ENCODE peak calls at places on chromosome 10, in seven cellular contexts. M is HCT116, U is vagina, G is breast epithelium, S is prostate gland, L is sigmoid colon, E is transverse colon. R is an unnamed sample.

GRCh38 chr10:13074562-13075451 is 25.2 kb upstream of the OPTN start:
- DNase-seq in L (peak), E (peak), M (peak), S (peak), U (no peak), G (peak), R (no peak)

GRCh38 chr10:25615926-25616325 is 318.1 kb upstream of the MYO3A start:
- DNase-seq in L (no peak), U (no peak), G (no peak), M (no peak), E (no peak), S (no peak), R (no peak)

GRCh38 chr10:88095291-88095721 is 231.9 kb downstream of the PTEN start:
- DNase-seq in U (no peak), L (no peak), S (peak), G (no peak), M (no peak), E (no peak), R (no peak)

GRCh38 chr10:35505241-35505873 is 99.8 kb upstream of the GJD4 start:
- DNase-seq in S (no peak), E (no peak), L (no peak), U (no peak), M (no peak), G (no peak), R (no peak)

GRCh38 chr10:69328346-69328687 is 50.0 kb downstream of the HK1 start:
- DNase-seq in E (no peak), S (no peak), G (no peak), L (no peak), M (no peak), U (no peak), R (no peak)

GRCh38 chr10:33335800-33336605 is 1.5 kb upstream of the NRP1 start:
- DNase-seq in S (peak), U (no peak), L (peak), E (peak), M (no peak), G (peak), R (peak)

GRCh38 chr10:116049158-116049557 is 223.8 kb downstream of the GFRA1 start:
- DNase-seq in G (no peak), E (no peak), S (no peak), M (no peak), L (no peak), U (no peak), R (no peak)

GRCh38 chr10:42652860-42653259 is 14.5 kb upstream of the ZNF33B start:
- DNase-seq in U (no peak), S (no peak), G (no peak), E (no peak), M (no peak), L (no peak), R (no peak)

GRCh38 chr10:106987362-106987761 is 177.1 kb downstream of the SORCS1 start:
- DNase-seq in M (no peak), S (no peak), L (no peak), E (no peak), G (no peak), U (no peak), R (no peak)

GRCh38 chr10:49310901-49311561 is 12.1 kb downstream of the C10orf71 start:
- DNase-seq in L (no peak), S (no peak), U (no peak), M (no peak), E (no peak), G (no peak), R (no peak)

GRCh38 chr10:86878973-86879781 is 78.2 kb downstream of the MMRN2 start:
- DNase-seq in G (no peak), M (no peak), U (no peak), S (no peak), E (no peak), L (no peak), R (no peak)

GRCh38 chr10:68348265-68348741 is 15.6 kb upstream of the PBLD start:
- DNase-seq in L (no peak), G (no peak), S (no peak), M (peak), E (peak), U (no peak), R (no peak)

GRCh38 chr10:16867556-16867955 is 50.3 kb upstream of the RSU1 start:
- DNase-seq in E (no peak), U (no peak), S (no peak), G (no peak), M (peak), L (no peak), R (no peak)

GRCh38 chr10:5944389-5945202 is 32.7 kb downstream of the IL15RA start:
- DNase-seq in E (peak), U (peak), M (peak), G (peak), L (peak), S (peak), R (peak)

GRCh38 chr10:110739811-110740271 is 95.7 kb downstream of the RBM20 start:
- DNase-seq in S (no peak), L (no peak), U (peak), G (peak), M (peak), E (no peak), R (no peak)

GRCh38 chr10:62748386-62748785 is 56.1 kb upstream of the ADO start:
- DNase-seq in U (no peak), E (no peak), M (no peak), L (no peak), S (no peak), G (no peak), R (no peak)

GRCh38 chr10:70358446-70358845 is 24.0 kb downstream of the LRRC20 start:
- DNase-seq in S (no peak), M (no peak), E (no peak), U (no peak), L (no peak), G (no peak), R (no peak)

GRCh38 chr10:79102056-79102874 is 33.5 kb downstream of the ZMIZ1 start:
- DNase-seq in G (peak), M (no peak), E (peak), U (no peak), S (peak), L (peak), R (no peak)

DNA sequence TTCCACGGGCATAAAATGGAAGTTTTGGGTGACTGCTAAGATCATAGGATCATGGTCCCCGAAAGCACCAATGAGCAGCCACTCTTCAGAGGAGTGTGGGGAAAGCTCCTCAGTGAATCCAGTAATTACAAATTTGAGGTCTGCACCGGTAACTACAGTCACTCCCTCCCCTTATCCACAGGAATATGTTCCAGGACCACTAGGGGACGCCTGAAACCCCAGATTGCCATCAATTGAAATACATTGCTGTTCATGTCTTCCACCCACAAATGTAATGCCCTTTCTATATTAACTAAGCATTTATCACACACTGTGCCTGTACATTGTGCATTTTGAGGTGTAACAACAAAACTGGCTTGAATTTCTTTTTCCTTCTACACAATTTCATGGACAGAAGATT is 447.9 kb upstream of the PFKP start:
- DNase-seq in E (no peak), U (no peak), S (no peak), L (no peak), M (no peak), G (no peak), R (no peak)
- TF ChIP-seq CTCF in E (no peak), U (no peak), S (no peak), L (no peak), M (no peak), G (no peak), R (no peak)

GRCh38 chr10:122007415-122007814 is 18.5 kb downstream of the TACC2 start:
- DNase-seq in L (no peak), U (no peak), M (no peak), E (no peak), S (no peak), G (no peak), R (no peak)

GRCh38 chr10:122013311-122013780 is 24.4 kb downstream of the TACC2 start:
- DNase-seq in L (no peak), G (no peak), U (no peak), S (no peak), E (no peak), M (no peak), R (no peak)

GRCh38 chr10:122010405-122011050 is 21.6 kb downstream of the TACC2 start:
- DNase-seq in S (no peak), M (no peak), L (no peak), E (no peak), U (no peak), G (no peak), R (no peak)

GRCh38 chr10:122014652-122015248 is 25.8 kb downstream of the TACC2 start:
- DNase-seq in S (peak), U (no peak), M (no peak), G (no peak), E (peak), L (no peak), R (no peak)

GRCh38 chr10:122012731-122013130 is 23.8 kb downstream of the TACC2 start:
- DNase-seq in G (no peak), S (no peak), M (no peak), U (no peak), L (no peak), E (no peak), R (no peak)
- TF ChIP-seq POLR2AphosphoS5 in G (no peak), S (no peak), M (no peak), U (no peak), L (no peak), E (no peak), R (no peak)

DNA sequence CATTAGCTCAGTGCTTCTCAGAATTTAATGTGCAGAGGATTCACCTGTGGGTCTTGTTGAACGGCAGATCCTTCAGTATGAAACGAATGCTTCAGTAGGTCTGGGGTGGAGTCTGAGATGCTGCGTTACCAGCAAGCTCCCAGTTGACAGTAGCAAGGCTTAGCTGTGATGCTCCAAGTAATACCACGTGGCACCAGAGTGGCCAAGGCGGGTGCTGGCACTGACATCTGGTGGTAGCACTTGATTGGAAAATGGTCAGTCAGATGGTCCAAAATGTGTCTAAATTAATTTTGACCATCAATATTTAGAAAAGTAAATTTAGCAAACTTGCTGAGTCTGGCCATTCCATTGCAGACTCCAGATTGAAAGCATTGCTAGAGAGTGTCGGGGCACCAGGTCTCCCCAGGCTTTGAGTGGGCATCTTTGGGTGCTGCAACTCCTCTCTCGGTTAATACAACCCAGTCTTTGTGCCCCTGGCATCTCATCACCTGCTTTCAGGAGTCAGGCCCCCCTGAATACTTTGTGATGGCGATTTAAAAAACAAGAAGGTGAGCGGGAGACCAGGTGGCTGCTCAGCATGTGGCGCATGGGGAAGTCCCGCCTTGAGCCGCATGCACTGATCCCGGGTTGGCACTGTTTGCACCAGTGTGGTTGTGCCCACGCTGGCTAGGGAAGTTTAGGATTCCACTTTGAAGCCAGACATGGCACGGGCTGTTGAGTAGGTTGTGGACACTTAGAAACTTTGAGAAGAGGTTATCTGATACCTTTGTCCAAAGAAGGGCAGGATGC is 130.0 kb downstream of the NT5C2 start:
- DNase-seq in E (no peak), U (no peak), G (no peak), L (no peak), M (no peak), S (no peak), R (no peak)
- TF ChIP-seq CTCF in E (no peak), U (no peak), G (no peak), L (no peak), M (peak), S (peak), R (no peak)

GRCh38 chr10:1309969-1310789 is 254.0 kb downstream of the WDR37 start:
- DNase-seq in G (no peak), S (no peak), L (no peak), U (no peak), M (no peak), E (no peak), R (peak)
- TF ChIP-seq POLR2AphosphoS5 in G (no peak), S (no peak), L (no peak), U (no peak), M (no peak), E (no peak), R (no peak)

DNA sequence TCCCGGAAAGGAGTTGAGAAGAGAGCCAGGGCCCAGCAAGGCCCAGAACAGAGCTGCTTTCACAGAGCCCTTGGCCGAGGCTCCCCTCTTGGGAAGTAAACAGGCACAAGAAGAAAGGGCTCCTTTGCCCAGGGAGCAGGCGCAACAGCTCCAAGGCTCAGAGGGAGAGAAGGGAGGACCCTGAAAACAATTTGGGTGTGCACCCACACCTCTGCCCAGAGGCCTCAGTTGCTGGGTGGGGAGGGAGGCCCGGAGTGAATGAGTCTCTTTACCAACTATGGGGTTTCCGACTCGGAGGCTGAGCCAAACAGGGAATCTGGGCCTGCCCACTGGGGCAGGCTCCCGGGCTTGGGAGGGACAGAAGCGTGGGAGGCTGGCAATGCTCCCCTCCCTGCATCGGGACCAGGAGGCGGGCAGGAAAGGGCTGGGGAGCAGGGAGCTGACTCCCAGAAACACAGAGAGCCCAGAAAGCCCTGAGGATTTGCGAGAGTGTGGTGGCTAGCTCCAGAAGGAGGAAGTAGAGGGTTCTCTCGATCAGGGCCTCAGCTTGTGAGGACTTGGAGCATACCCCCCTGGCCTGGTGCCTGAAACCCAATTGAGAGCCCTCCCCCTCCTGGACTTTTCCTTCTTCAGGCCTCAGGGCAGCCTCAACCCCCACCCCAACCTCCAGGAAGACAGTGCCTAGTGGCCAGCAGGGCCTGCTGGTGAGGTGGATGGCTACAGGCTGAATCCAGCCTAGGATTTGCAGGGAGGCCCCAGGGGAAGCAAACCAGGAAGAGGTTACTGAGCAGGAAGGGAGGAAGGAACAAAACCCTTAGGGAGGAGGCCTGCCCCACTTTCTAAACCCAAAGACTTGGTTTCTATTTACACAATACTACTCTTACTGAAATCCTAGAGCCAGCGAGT is 6.2 kb downstream of the C10orf105 start:
- DNase-seq in G (peak), E (peak), M (no peak), L (peak), S (peak), U (peak), R (peak)
- TF ChIP-seq CTCF in G (peak), E (no peak), M (no peak), L (no peak), S (peak), U (no peak), R (peak)

GRCh38 chr10:80498039-80498832 is 39.5 kb upstream of the SH2D4B start:
- DNase-seq in L (no peak), S (no peak), E (no peak), M (no peak), G (no peak), U (no peak), R (no peak)

GRCh38 chr10:80496555-80497172 is 41.0 kb upstream of the SH2D4B start:
- DNase-seq in E (no peak), L (no peak), G (no peak), M (no peak), U (no peak), S (no peak), R (no peak)

GRCh38 chr10:80498833-80499671 is 38.6 kb upstream of the SH2D4B start:
- DNase-seq in E (peak), U (peak), M (peak), L (peak), G (peak), S (peak), R (peak)

GRCh38 chr10:80500572-80501380 is 36.9 kb upstream of the SH2D4B start:
- DNase-seq in L (no peak), U (no peak), S (no peak), M (no peak), G (no peak), E (no peak), R (no peak)

GRCh38 chr10:80497187-80498038 is 40.3 kb upstream of the SH2D4B start:
- DNase-seq in E (peak), U (no peak), M (no peak), G (no peak), S (no peak), L (peak), R (peak)
- TF ChIP-seq POLR2AphosphoS5 in E (no peak), U (no peak), M (no peak), G (peak), S (peak), L (peak), R (no peak)

DNA sequence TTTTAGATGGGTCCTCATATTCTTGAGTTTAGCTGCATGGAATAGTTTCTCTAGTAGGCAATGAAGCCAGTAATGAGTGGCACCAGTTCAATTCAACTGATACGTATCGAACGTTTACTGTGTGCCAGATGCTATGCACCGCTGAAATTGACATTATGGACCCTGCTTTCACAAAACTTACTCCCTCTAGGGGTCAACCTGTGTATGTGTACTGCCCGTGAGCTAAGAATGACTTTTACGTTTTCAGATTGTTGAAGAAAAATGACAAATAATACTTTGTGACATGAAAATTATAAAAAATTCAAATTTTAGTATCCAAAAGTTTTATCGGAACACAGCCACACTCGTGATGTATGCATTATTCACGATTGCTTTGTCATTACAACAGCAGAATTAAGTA is 95.5 kb downstream of the ZMYND11 start:
- DNase-seq in U (no peak), G (no peak), S (no peak), M (peak), E (no peak), L (no peak), R (no peak)
- TF ChIP-seq CTCF in U (no peak), G (no peak), S (no peak), M (peak), E (peak), L (peak), R (no peak)

GRCh38 chr10:82668266-82668665 is 793.3 kb downstream of the NRG3 start:
- DNase-seq in M (no peak), E (no peak), G (no peak), U (no peak), L (no peak), S (no peak), R (no peak)
- TF ChIP-seq POLR2AphosphoS5 in M (no peak), E (no peak), G (no peak), U (no peak), L (no peak), S (no peak), R (no peak)

R was measured in suprapubic skin.